ENCODE peak calls at places on chromosomes 7 and 10, in five cellular contexts. R is activated CD4-positive, alpha-beta T cell treated with anti-CD3 and anti-CD28 coated beads, Interleukin-2, amount 10 ng/mL, durations not matched to agents 24 days and 14 days; Z is frontal cortex; O is caudate nucleus; H is central memory CD4-positive, alpha-beta T cell. B is an unnamed sample.

GRCh38 chr10:26556756-26557640 is 118.9 kb downstream of the APBB1IP start:
- DNase-seq in H (peak), R (peak), Z (peak), O (no peak), B (peak)

GRCh38 chr7:67918158-67918557 is 921.5 kb downstream of the TYW1 start:
- DNase-seq in Z (no peak), O (no peak), H (no peak), R (no peak), B (peak)

GRCh38 chr7:130148561-130148960 is 56.6 kb downstream of the TMEM209 start:
- DNase-seq in R (no peak), O (no peak), Z (no peak), H (no peak), B (no peak)

GRCh38 chr10:35545878-35546631 is 59.1 kb upstream of the GJD4 start:
- DNase-seq in H (no peak), R (no peak), O (no peak), Z (no peak), B (no peak)

GRCh38 chr10:94546058-94546595 is 539 bp downstream of the HELLS start:
- DNase-seq in H (no peak), Z (peak), O (no peak), R (no peak), B (peak)

GRCh38 chr10:124898493-124898892 is 43.4 kb upstream of the ZRANB1 start:
- DNase-seq in Z (no peak), H (no peak), O (no peak), R (no peak), B (no peak)

GRCh38 chr10:132189016-132189415 is 2.3 kb downstream of the DPYSL4 start:
- DNase-seq in Z (no peak), H (no peak), O (no peak), R (no peak), B (no peak)

GRCh38 chr10:6621536-6621935 is 41.5 kb upstream of the PRKCQ start:
- DNase-seq in O (no peak), H (no peak), R (no peak), Z (peak), B (peak)

GRCh38 chr10:13038346-13038745 is 36.8 kb upstream of the CCDC3 start:
- DNase-seq in H (no peak), Z (no peak), O (no peak), R (no peak), B (no peak)

GRCh38 chr7:155305251-155305904 is 7.7 kb downstream of the INSIG1 start:
- DNase-seq in O (no peak), R (no peak), Z (no peak), H (no peak), B (no peak)

GRCh38 chr10:32412499-32412853 is 33.5 kb upstream of the CCDC7 start:
- DNase-seq in H (no peak), R (no peak), O (no peak), Z (no peak), B (no peak)

GRCh38 chr7:134795231-134795630 is 15.8 kb downstream of the CALD1 start:
- DNase-seq in R (peak), O (no peak), Z (no peak), H (no peak), B (no peak)

GRCh38 chr7:95628831-95629439 is 32.6 kb upstream of the PDK4 start:
- DNase-seq in O (no peak), R (no peak), Z (no peak), H (no peak), B (no peak)

GRCh38 chr10:7397049-7397448 is 13.8 kb downstream of the SFMBT2 start:
- DNase-seq in Z (no peak), O (no peak), H (no peak), R (no peak), B (peak)

GRCh38 chr10:43355749-43356371 is 15.6 kb upstream of the FXYD4 start:
- DNase-seq in O (no peak), Z (no peak), R (peak), H (no peak), B (peak)

B was measured in mesendoderm.